ENCODE peak calls at places on chromosome 15, in five cellular contexts. O, X, A, L and T are unnamed samples.
A peak's percentile ranks its signal among the peaks of the same experiment; 100 is the strongest.

GRCh38 chr15:73621286-73621826 is 11.8 kb downstream of the NPTN start:
- DNase-seq in O (no peak), X (no peak), A (no peak), L (no peak), T (no peak)

GRCh38 chr15:68789921-68790575 is 30.6 kb downstream of the ANP32A start:
- DNase-seq in O (no peak), X (peak; percentile 65), A (no peak), L (no peak), T (peak; percentile 58)

GRCh38 chr15:43920201-43920600 is 93.4 kb downstream of the WDR76 start:
- DNase-seq in O (no peak), X (no peak), A (no peak), L (no peak), T (no peak)

GRCh38 chr15:82159922-82160321 is 102.6 kb downstream of the EFL1 start:
- DNase-seq in O (no peak), X (no peak), A (peak; percentile 96), L (no peak), T (no peak)

GRCh38 chr15:48828906-48829305 is 18.0 kb upstream of the CEP152 start:
- DNase-seq in O (no peak), X (no peak), A (no peak), L (no peak), T (no peak)

GRCh38 chr15:28184166-28184565 is 85.1 kb upstream of the OCA2 start:
- DNase-seq in O (no peak), X (no peak), A (no peak), L (no peak), T (no peak)

GRCh38 chr15:57224664-57225063 is 151.6 kb upstream of the CGNL1 start:
- DNase-seq in O (no peak), X (no peak), A (no peak), L (no peak), T (no peak)

GRCh38 chr15:38554354-38554753 is 10.3 kb downstream of the RASGRP1 start:
- DNase-seq in O (no peak), X (no peak), A (peak; percentile 32), L (no peak), T (no peak)

GRCh38 chr15:45603881-45604280 is 16.7 kb downstream of the BLOC1S6 start:
- DNase-seq in O (no peak), X (no peak), A (no peak), L (no peak), T (no peak)

GRCh38 chr15:69590932-69591524 is 138.4 kb downstream of the RPLP1 start:
- DNase-seq in O (no peak), X (no peak), A (no peak), L (no peak), T (no peak)

GRCh38 chr15:75217012-75217411 is 15.3 kb downstream of the C15orf39 start:
- DNase-seq in O (no peak), X (no peak), A (no peak), L (no peak), T (no peak)

GRCh38 chr15:78065284-78065872 is 12.1 kb downstream of the TBC1D2B start:
- DNase-seq in O (peak; percentile 88), X (peak; percentile 5), A (peak; percentile 94), L (no peak), T (no peak)

GRCh38 chr15:90203473-90203872 is 2.3 kb downstream of the SEMA4B start:
- DNase-seq in O (no peak), X (no peak), A (no peak), L (no peak), T (no peak)

GRCh38 chr15:79209116-79209515 is 73.4 kb upstream of the ANKRD34C start:
- DNase-seq in O (peak; percentile 71), X (no peak), A (no peak), L (no peak), T (no peak)

GRCh38 chr15:92365816-92366215 is 27.9 kb upstream of the ST8SIA2 start:
- DNase-seq in O (no peak), X (no peak), A (no peak), L (no peak), T (no peak)

GRCh38 chr15:69958494-69959134 is 139.1 kb downstream of the TLE3 start:
- DNase-seq in O (no peak), X (peak; percentile 32), A (no peak), L (no peak), T (no peak)

GRCh38 chr15:77504310-77504709 is 83.6 kb downstream of the HMG20A start:
- DNase-seq in O (no peak), X (no peak), A (no peak), L (peak; percentile 36), T (no peak)

GRCh38 chr15:101276501-101277037 is 716 bp downstream of the SELENOS start:
- DNase-seq in O (no peak), X (no peak), A (no peak), L (peak; percentile 48), T (no peak)

GRCh38 chr15:43901485-43901884 is 74.7 kb downstream of the WDR76 start:
- DNase-seq in O (no peak), X (no peak), A (no peak), L (no peak), T (no peak)

GRCh38 chr15:75531041-75531450 is 48.1 kb downstream of the PTPN9 start:
- DNase-seq in O (peak; percentile 84), X (no peak), A (no peak), L (no peak), T (no peak)

GRCh38 chr15:40238481-40238926 is 359 bp upstream of the PAK6 start:
- DNase-seq in O (no peak), X (no peak), A (no peak), L (no peak), T (no peak)

GRCh38 chr15:57090460-57090859 is 172.0 kb downstream of the TCF12 start:
- DNase-seq in O (no peak), X (no peak), A (no peak), L (no peak), T (peak; percentile 47)

GRCh38 chr15:30929064-30929669 is 25.5 kb downstream of the FAN1 start:
- DNase-seq in O (no peak), X (no peak), A (no peak), L (no peak), T (no peak)

GRCh38 chr15:79003301-79003700 is 58.5 kb upstream of the CTSH start:
- DNase-seq in O (no peak), X (no peak), A (no peak), L (no peak), T (no peak)

DNA sequence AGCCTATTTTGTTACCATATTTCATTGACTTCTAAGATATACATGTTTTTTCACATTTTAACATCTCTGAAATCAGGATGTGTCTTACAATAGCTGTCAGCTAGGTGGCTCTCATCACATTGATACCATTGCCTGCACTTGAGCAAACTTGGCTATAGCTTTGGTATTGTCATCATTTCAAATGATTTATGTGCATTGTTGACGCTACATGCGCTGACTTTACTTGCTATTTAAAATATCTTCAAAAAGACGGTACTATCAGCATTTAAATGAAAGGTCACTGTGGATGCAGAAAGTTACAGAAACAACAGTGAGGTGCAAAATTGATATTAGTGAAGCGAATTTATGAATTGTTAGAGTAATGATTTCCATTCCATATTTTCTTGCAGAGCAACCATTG is 54.0 kb upstream of the ABHD2 start:
- DNase-seq in O (no peak), X (no peak), A (no peak), L (no peak), T (no peak)
- TF ChIP-seq CTCF in O (no peak), X (no peak), A (peak; percentile 48), L (no peak), T (peak; percentile 41)

GRCh38 chr15:63915888-63916731 is 82.4 kb upstream of the HERC1 start:
- DNase-seq in O (no peak), X (peak; percentile 31), A (no peak), L (no peak), T (peak; percentile 52)
- TF ChIP-seq CTCF in O (peak; percentile 29), X (no peak), A (peak; percentile 68), L (peak; percentile 53), T (peak; percentile 41)

DNA sequence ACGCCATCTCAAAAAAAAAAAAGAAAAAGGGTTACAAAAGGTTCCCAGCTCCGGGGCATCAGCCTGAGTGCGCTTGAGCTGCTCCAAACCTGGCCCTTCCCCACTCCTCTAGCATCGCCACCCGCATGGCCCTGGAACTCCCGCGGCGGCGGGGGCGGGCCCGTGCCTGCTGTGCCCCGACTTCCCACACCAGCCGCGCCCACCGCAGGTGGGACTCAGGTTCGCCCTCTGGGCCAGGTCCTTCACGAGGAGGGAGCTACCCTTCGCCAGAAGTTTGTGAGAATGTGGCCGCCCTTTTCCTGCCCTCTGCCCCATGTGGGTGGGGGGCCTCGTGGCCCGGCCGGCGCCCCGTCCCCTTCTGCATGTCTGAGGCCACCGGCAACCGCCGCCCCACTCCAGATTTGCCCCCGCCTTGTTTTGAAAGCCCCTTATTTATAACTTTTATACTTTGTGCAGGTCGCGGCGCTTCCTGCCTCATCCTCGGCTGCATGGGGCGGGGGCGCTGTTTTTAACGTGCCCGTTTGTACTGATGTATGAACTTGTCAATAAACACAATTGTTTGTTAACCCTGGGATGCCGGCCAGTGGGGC is 507 bp upstream of the JMJD7 start:
- DNase-seq in O (no peak), X (peak; percentile 55), A (no peak), L (no peak), T (peak; percentile 15)
- TF ChIP-seq CTCF in O (no peak), X (no peak), A (peak; percentile 10), L (no peak), T (no peak)

DNA sequence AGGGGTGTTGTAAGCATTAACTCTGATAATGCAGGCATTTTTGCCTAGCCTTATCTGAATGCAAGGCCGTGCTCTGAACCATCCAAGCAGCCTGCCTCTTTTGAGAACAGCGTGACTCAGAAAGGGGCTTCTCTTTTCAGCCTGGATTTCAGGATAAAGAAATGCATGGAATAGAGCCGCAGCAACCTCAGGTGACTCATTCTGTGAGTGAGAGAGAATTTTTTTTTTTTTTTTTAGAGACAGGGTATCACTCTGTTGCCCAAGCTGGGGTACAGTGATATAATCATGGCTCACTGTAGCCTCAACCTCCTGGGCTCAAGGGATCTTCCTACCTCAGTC is 20.6 kb upstream of the PDE8A start:
- DNase-seq in O (no peak), X (no peak), A (peak; percentile 48), L (no peak), T (peak; percentile 7)
- TF ChIP-seq CTCF in O (no peak), X (no peak), A (no peak), L (no peak), T (no peak)

GRCh38 chr15:66222273-66223198 is 31.0 kb downstream of the MEGF11 start:
- DNase-seq in O (no peak), X (no peak), A (no peak), L (no peak), T (no peak)

GRCh38 chr15:66216806-66217205 is 36.7 kb downstream of the MEGF11 start:
- DNase-seq in O (no peak), X (no peak), A (no peak), L (no peak), T (no peak)

GRCh38 chr15:66221126-66221525 is 32.4 kb downstream of the MEGF11 start:
- DNase-seq in O (no peak), X (no peak), A (no peak), L (no peak), T (no peak)

GRCh38 chr15:66224946-66225345 is 28.6 kb downstream of the MEGF11 start:
- DNase-seq in O (no peak), X (no peak), A (no peak), L (no peak), T (no peak)

GRCh38 chr15:66220587-66220986 is 33.0 kb downstream of the MEGF11 start:
- DNase-seq in O (no peak), X (no peak), A (no peak), L (no peak), T (no peak)
- TF ChIP-seq CTCF in O (no peak), X (no peak), A (no peak), L (no peak), T (peak; percentile 6)

DNA sequence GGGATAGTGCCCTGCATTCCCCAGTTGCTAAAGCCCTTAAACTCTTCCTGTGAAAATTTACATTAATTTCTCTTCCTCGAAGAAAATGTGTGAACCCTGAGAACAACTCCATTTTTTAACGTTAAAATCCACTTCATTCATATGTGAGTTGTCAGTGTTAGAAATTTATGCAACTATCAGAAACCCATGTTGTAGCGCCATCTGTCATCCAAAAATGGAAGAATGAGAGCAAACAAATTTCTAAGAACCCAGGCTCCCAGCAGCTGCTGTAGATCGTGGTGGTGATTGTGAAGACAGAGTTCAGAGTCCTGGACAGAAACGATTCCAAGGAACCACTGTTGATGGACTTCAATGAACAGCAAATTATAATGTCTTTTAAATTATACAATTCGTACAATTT is 179.7 kb upstream of the NDN start:
- DNase-seq in O (no peak), X (no peak), A (no peak), L (no peak), T (peak; percentile 4)
- TF ChIP-seq CTCF in O (no peak), X (no peak), A (peak; percentile 36), L (no peak), T (peak; percentile 16)